ENCODE peak calls at places on chromosomes 6 and 20, in four cellular contexts. One of them, this sample, is unnamed. For H3K4me1, the result is how much of the 10 kb centered on the place peaks cover.

GRCh38 chr6:40344566-40345185 is 242.5 kb downstream of the LRFN2 start:
- DNase-seq in HepG2: no peak
- DNase-seq in IMR-90: no peak
- DNase-seq in mammary epithelial cell: no peak
- DNase-seq in this sample: no peak

GRCh38 chr6:117290173-117290834 is 24.9 kb downstream of the VGLL2 start:
- DNase-seq in HepG2: no peak
- DNase-seq in IMR-90: no peak
- DNase-seq in mammary epithelial cell: no peak
- DNase-seq in this sample: no peak

GRCh38 chr6:99219788-99220187 is 129.7 kb downstream of the FAXC start:
- DNase-seq in IMR-90: no peak
- DNase-seq in mammary epithelial cell: no peak
- DNase-seq in HepG2: no peak
- DNase-seq in this sample: peak

GRCh38 chr6:155274533-155274932 is 10.7 kb downstream of the CLDN20 start:
- DNase-seq in HepG2: no peak
- DNase-seq in mammary epithelial cell: peak
- DNase-seq in IMR-90: peak
- DNase-seq in this sample: no peak

GRCh38 chr20:36311854-36312723 is 6.0 kb downstream of the DLGAP4 start:
- DNase-seq in mammary epithelial cell: no peak
- DNase-seq in HepG2: no peak
- DNase-seq in IMR-90: no peak
- DNase-seq in this sample: no peak

GRCh38 chr6:70680396-70680795 is 12.7 kb downstream of the SMAP1 start:
- DNase-seq in mammary epithelial cell: no peak
- DNase-seq in HepG2: no peak
- DNase-seq in IMR-90: peak
- DNase-seq in this sample: no peak

GRCh38 chr6:16679050-16679449 is 82.2 kb downstream of the ATXN1 start:
- DNase-seq in HepG2: no peak
- DNase-seq in mammary epithelial cell: no peak
- DNase-seq in IMR-90: no peak
- DNase-seq in this sample: no peak

GRCh38 chr20:208937-209566 is 18.0 kb upstream of the DEFB129 start:
- DNase-seq in IMR-90: peak
- DNase-seq in mammary epithelial cell: peak
- DNase-seq in HepG2: peak
- DNase-seq in this sample: peak

GRCh38 chr20:25353754-25354705 is 36.6 kb downstream of the ABHD12 start:
- DNase-seq in IMR-90: no peak
- DNase-seq in HepG2: no peak
- DNase-seq in mammary epithelial cell: peak
- DNase-seq in this sample: no peak

GRCh38 chr6:38713812-38714211 is 1.3 kb upstream of the DNAH8 start:
- DNase-seq in HepG2: no peak
- DNase-seq in IMR-90: no peak
- DNase-seq in mammary epithelial cell: peak
- DNase-seq in this sample: peak

GRCh38 chr6:31614075-31614619 is 887 bp upstream of the AIF1 start:
- DNase-seq in IMR-90: no peak
- DNase-seq in HepG2: peak
- DNase-seq in mammary epithelial cell: no peak
- DNase-seq in this sample: no peak

GRCh38 chr6:113169484-113169883 is 687.7 kb upstream of the MARCKS start:
- DNase-seq in mammary epithelial cell: peak
- DNase-seq in IMR-90: peak
- DNase-seq in HepG2: no peak
- DNase-seq in this sample: no peak

GRCh38 chr6:79010422-79010821 is 67.6 kb downstream of the PHIP start:
- DNase-seq in mammary epithelial cell: no peak
- DNase-seq in IMR-90: no peak
- DNase-seq in HepG2: no peak
- DNase-seq in this sample: no peak

GRCh38 chr6:160520043-160520904 is 143.8 kb downstream of the LPA start:
- DNase-seq in IMR-90: peak
- DNase-seq in mammary epithelial cell: peak
- DNase-seq in HepG2: peak
- DNase-seq in this sample: no peak

GRCh38 chr6:111534366-111534765 is 51.3 kb upstream of the REV3L start:
- DNase-seq in IMR-90: peak
- DNase-seq in HepG2: no peak
- DNase-seq in mammary epithelial cell: peak
- DNase-seq in this sample: no peak

GRCh38 chr6:54135665-54136370 is 24.6 kb downstream of the MLIP start:
- DNase-seq in mammary epithelial cell: peak
- DNase-seq in HepG2: peak
- DNase-seq in IMR-90: peak
- DNase-seq in this sample: no peak

GRCh38 chr6:91083226-91083625 is 496.4 kb upstream of the MAP3K7 start:
- DNase-seq in mammary epithelial cell: no peak
- DNase-seq in IMR-90: no peak
- DNase-seq in HepG2: no peak
- DNase-seq in this sample: no peak

GRCh38 chr6:46421939-46422338 is 69.3 kb downstream of the RCAN2 start:
- DNase-seq in mammary epithelial cell: no peak
- DNase-seq in HepG2: no peak
- DNase-seq in IMR-90: no peak
- DNase-seq in this sample: no peak

GRCh38 chr6:67221226-67221625 is 1413.9 kb upstream of the ADGRB3 start:
- DNase-seq in IMR-90: no peak
- DNase-seq in mammary epithelial cell: no peak
- DNase-seq in HepG2: no peak
- DNase-seq in this sample: no peak

GRCh38 chr6:50091641-50092040 is 41.9 kb upstream of the DEFB112 start:
- DNase-seq in mammary epithelial cell: peak
- DNase-seq in HepG2: peak
- DNase-seq in IMR-90: peak
- DNase-seq in this sample: no peak

GRCh38 chr20:49318430-49319203 is 40.8 kb upstream of the ZNFX1 start:
- DNase-seq in mammary epithelial cell: no peak
- DNase-seq in HepG2: no peak
- DNase-seq in IMR-90: no peak
- DNase-seq in this sample: no peak

GRCh38 chr6:140475086-140475485 is 1100.6 kb upstream of the CITED2 start:
- DNase-seq in HepG2: no peak
- DNase-seq in mammary epithelial cell: peak
- DNase-seq in IMR-90: no peak
- DNase-seq in this sample: no peak

GRCh38 chr6:23963137-23963536 is 162.9 kb upstream of the NRSN1 start:
- DNase-seq in HepG2: no peak
- DNase-seq in mammary epithelial cell: no peak
- DNase-seq in IMR-90: no peak
- DNase-seq in this sample: no peak

DNA sequence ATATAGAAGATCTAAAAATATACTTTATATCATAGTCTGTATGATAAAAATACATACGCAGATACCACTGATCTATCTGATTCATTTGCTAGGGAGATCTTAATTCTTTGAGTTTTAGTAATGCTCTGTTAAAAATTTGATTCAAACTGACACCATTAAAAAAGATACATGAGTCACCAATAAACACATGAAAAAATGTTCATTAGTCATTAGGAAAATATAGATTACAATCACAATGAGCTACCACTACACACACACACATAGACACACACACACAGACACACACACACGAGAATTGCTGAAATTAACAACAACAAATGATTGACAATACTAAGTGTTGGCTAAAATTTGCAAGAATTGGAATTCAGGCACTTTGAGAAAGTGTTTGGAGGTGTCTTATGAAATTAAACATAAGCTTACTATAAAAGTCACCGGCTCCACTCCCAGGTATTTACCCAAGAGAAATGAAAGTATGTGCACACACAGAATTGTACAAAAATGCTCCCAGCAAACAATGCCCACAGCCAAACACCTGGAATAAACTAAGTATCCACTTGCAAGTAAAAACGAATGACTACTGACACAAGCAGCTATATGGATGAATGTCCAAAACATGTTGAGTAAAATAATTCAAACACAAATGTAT is 117.7 kb upstream of the GGTLC1 start:
- DNase-seq in IMR-90: no peak
- DNase-seq in mammary epithelial cell: peak
- DNase-seq in HepG2: no peak
- DNase-seq in this sample: no peak
- H3K4me1 ChIP-seq in IMR-90: under half
- H3K4me1 ChIP-seq in mammary epithelial cell: under half
- H3K4me1 ChIP-seq in HepG2: under half
- H3K4me1 ChIP-seq in this sample: under half

DNA sequence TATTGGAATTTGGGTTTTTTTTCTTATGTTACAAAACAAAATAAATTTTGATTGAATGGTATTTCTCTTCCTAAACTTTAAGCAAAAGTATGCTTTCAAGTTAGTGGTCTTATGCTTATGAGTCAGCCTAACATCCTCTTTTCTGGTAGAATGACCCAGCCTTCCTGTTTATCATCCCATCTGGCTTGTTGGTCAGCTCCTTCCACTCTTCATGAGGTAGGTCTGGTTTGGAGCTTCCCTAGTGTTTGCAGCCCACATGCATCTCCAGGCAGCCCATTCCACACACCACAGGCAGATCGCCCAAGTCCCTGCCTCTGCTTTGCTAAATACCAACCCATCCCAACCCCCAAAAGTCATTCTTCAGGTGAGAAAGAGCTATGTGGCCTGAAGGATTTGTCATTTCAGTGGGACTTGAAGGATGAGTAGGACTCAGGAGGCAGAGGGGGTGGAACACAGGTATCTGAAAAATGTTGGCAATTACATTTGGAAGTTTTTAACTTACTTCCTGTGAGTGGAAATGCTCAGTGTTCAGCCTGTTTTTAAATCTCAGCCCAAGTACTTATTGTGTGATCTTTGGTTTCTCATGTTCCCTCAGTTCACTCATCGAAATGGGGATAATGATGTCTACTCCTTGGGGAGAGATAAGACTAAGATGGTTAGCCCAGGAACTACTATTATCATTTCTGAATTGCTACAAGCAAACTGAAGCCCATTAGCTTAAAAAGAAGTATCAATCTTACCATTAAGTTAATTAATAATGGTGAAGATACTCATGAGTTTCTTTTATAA is 294.0 kb downstream of the ADGB start:
- DNase-seq in mammary epithelial cell: peak
- DNase-seq in HepG2: no peak
- DNase-seq in IMR-90: peak
- DNase-seq in this sample: no peak
- H3K9ac ChIP-seq in mammary epithelial cell: no peak
- H3K9ac ChIP-seq in HepG2: no peak
- H3K9ac ChIP-seq in IMR-90: no peak
- H3K9ac ChIP-seq in this sample: no peak

GRCh38 chr6:137430954-137431353 is 63.2 kb downstream of the OLIG3 start:
- DNase-seq in HepG2: no peak
- DNase-seq in IMR-90: no peak
- DNase-seq in mammary epithelial cell: no peak
- DNase-seq in this sample: peak
- H3K4me2 ChIP-seq in HepG2: no peak
- H3K4me2 ChIP-seq in IMR-90: no peak
- H3K4me2 ChIP-seq in mammary epithelial cell: no peak
- H3K4me2 ChIP-seq in this sample: peak

GRCh38 chr20:17648306-17648646 is 33.8 kb downstream of the RRBP1 start:
- DNase-seq in HepG2: no peak
- DNase-seq in mammary epithelial cell: no peak
- DNase-seq in IMR-90: no peak
- DNase-seq in this sample: no peak

GRCh38 chr20:17651761-17652388 is 30.2 kb downstream of the RRBP1 start:
- DNase-seq in IMR-90: no peak
- DNase-seq in HepG2: no peak
- DNase-seq in mammary epithelial cell: no peak
- DNase-seq in this sample: no peak

GRCh38 chr20:17648782-17649730 is 33.0 kb downstream of the RRBP1 start:
- DNase-seq in mammary epithelial cell: no peak
- DNase-seq in IMR-90: no peak
- DNase-seq in HepG2: no peak
- DNase-seq in this sample: peak

GRCh38 chr20:17650816-17651760 is 31.0 kb downstream of the RRBP1 start:
- DNase-seq in mammary epithelial cell: no peak
- DNase-seq in HepG2: no peak
- DNase-seq in IMR-90: peak
- DNase-seq in this sample: no peak

GRCh38 chr20:17650301-17650761 is 31.7 kb downstream of the RRBP1 start:
- DNase-seq in mammary epithelial cell: no peak
- DNase-seq in HepG2: no peak
- DNase-seq in IMR-90: no peak
- DNase-seq in this sample: no peak
- H3K4me1 ChIP-seq in mammary epithelial cell: under half
- H3K4me1 ChIP-seq in HepG2: under half
- H3K4me1 ChIP-seq in IMR-90: under half
- H3K4me1 ChIP-seq in this sample: under half

GRCh38 chr20:12827796-12828406 is 180.9 kb upstream of the SPTLC3 start:
- DNase-seq in HepG2: no peak
- DNase-seq in mammary epithelial cell: no peak
- DNase-seq in IMR-90: no peak
- DNase-seq in this sample: no peak

GRCh38 chr20:12823742-12824141 is 185.0 kb upstream of the SPTLC3 start:
- DNase-seq in mammary epithelial cell: no peak
- DNase-seq in IMR-90: no peak
- DNase-seq in HepG2: no peak
- DNase-seq in this sample: no peak

GRCh38 chr20:12824353-12824752 is 184.4 kb upstream of the SPTLC3 start:
- DNase-seq in IMR-90: no peak
- DNase-seq in mammary epithelial cell: no peak
- DNase-seq in HepG2: no peak
- DNase-seq in this sample: no peak

GRCh38 chr20:12821249-12821648 is 187.5 kb upstream of the SPTLC3 start:
- DNase-seq in HepG2: no peak
- DNase-seq in IMR-90: no peak
- DNase-seq in mammary epithelial cell: no peak
- DNase-seq in this sample: no peak

DNA sequence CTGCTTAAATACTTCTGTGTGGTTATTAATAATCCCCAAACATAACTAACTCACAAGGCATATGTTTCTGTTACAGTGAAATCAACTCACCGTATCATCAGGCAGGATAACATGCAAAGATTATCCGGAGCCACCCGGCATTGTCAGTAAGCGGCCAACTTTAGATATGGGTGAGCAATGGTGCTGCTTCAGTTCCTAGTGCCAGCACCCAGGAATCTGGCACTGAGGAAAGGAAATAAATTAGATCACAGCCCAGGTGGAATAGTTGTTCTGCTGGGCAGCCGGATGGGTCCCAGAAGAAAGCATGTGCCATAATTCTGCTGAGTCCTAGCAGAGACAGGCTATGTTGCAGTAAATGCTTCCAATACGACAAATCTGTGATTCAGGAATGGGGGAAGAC is 183.6 kb upstream of the SPTLC3 start:
- DNase-seq in IMR-90: no peak
- DNase-seq in mammary epithelial cell: no peak
- DNase-seq in HepG2: no peak
- DNase-seq in this sample: no peak
- H3K9ac ChIP-seq in IMR-90: no peak
- H3K9ac ChIP-seq in mammary epithelial cell: no peak
- H3K9ac ChIP-seq in HepG2: no peak
- H3K9ac ChIP-seq in this sample: no peak

GRCh38 chr6:131029661-131030297 is 33.3 kb downstream of the EPB41L2 start:
- DNase-seq in IMR-90: peak
- DNase-seq in HepG2: no peak
- DNase-seq in mammary epithelial cell: no peak
- DNase-seq in this sample: no peak
- H3K4me2 ChIP-seq in IMR-90: peak
- H3K4me2 ChIP-seq in HepG2: no peak
- H3K4me2 ChIP-seq in mammary epithelial cell: no peak
- H3K4me2 ChIP-seq in this sample: no peak

This sample was measured in Karpas-422.